ENCODE peak calls at places on chromosomes 7 and 10, in ten cellular contexts. B, Z, G, S, F, T, J, Q, X and W are unnamed samples.
A peak's percentile ranks its signal among the peaks of the same experiment; 100 is the strongest.

GRCh38 chr10:102231357-102232318 is 5.5 kb downstream of the ELOVL3 start:
- DNase-seq in J (peak; percentile 77), Q (peak; percentile 71), T (peak; percentile 60), Z (peak; percentile 92), X (no peak), F (no peak), S (peak; percentile 46), B (no peak), G (no peak), W (no peak)

GRCh38 chr7:45893996-45894664 is 5.8 kb downstream of the IGFBP1 start:
- DNase-seq in J (no peak), X (no peak), F (no peak), Q (no peak), B (no peak), S (no peak), Z (no peak), G (no peak), T (no peak), W (no peak)

GRCh38 chr10:126527645-126528319 is 139.5 kb upstream of the ADAM12 start:
- DNase-seq in X (no peak), B (no peak), S (no peak), Z (no peak), J (no peak), G (no peak), Q (no peak), F (no peak), T (no peak), W (no peak)

GRCh38 chr7:156163747-156164146 is 351.5 kb upstream of the SHH start:
- DNase-seq in T (no peak), B (no peak), Q (no peak), X (no peak), F (no peak), S (no peak), J (no peak), G (no peak), Z (no peak), W (no peak)

GRCh38 chr7:6271694-6272371 is 591 bp downstream of the CYTH3 start:
- DNase-seq in S (no peak), T (no peak), J (no peak), G (no peak), Z (peak; percentile 85), F (peak; percentile 69), X (no peak), Q (peak; percentile 13), B (no peak), W (no peak)

GRCh38 chr10:132263866-132264265 is 43.9 kb downstream of the STK32C start:
- DNase-seq in B (no peak), Q (no peak), J (no peak), G (no peak), Z (peak; percentile 37), S (no peak), F (no peak), T (no peak), X (no peak), W (no peak)

GRCh38 chr7:157495594-157495993 is 158.8 kb downstream of the DNAJB6 start:
- DNase-seq in G (no peak), B (no peak), F (no peak), S (peak; percentile 48), Z (no peak), J (no peak), T (no peak), X (no peak), Q (no peak), W (no peak)

GRCh38 chr10:111126073-111126472 is 49.2 kb downstream of the ADRA2A start:
- DNase-seq in Z (no peak), G (no peak), F (no peak), S (no peak), Q (no peak), T (no peak), B (no peak), J (no peak), X (no peak), W (no peak)

GRCh38 chr10:112649492-112650152 is 202.6 kb downstream of the VTI1A start:
- DNase-seq in S (no peak), F (no peak), Z (no peak), Q (no peak), B (no peak), G (no peak), J (no peak), T (no peak), X (no peak), W (no peak)

GRCh38 chr10:79001082-79001885 is 67.5 kb upstream of the ZMIZ1 start:
- DNase-seq in X (no peak), B (no peak), F (no peak), G (no peak), J (no peak), T (no peak), Z (no peak), Q (no peak), S (no peak), W (no peak)

GRCh38 chr7:34260282-34260681 is 354.9 kb downstream of the BMPER start:
- DNase-seq in G (no peak), Q (peak; percentile 84), T (no peak), B (no peak), J (no peak), S (no peak), F (no peak), X (no peak), Z (no peak), W (peak; percentile 71)

GRCh38 chr7:140229591-140230516 is 53.1 kb upstream of the KDM7A start:
- DNase-seq in B (no peak), F (no peak), G (peak; percentile 20), Q (no peak), S (peak; percentile 39), Z (peak; percentile 85), T (peak; percentile 67), X (no peak), J (peak; percentile 27), W (no peak)

GRCh38 chr10:73763343-73763742 is 18.5 kb upstream of the CHCHD1 start:
- DNase-seq in F (no peak), Z (no peak), Q (no peak), G (no peak), X (no peak), J (no peak), T (no peak), B (no peak), S (no peak), W (no peak)

GRCh38 chr7:3995187-3995586 is 686.9 kb upstream of the FOXK1 start:
- DNase-seq in S (peak; percentile 1), Z (no peak), X (no peak), J (peak; percentile 42), F (no peak), Q (peak; percentile 16), G (no peak), T (no peak), B (no peak), W (no peak)